ENCODE peak calls at places on chromosomes 2 and 18, in six cellular contexts. K, J, E, Q, G and M are unnamed samples.

GRCh38 chr2:68837861-68838341 is 33.3 kb downstream of the BMP10 start:
- DNase-seq in K (no peak), J (no peak), E (no peak), Q (no peak), G (no peak), M (no peak)

GRCh38 chr2:46020416-46020815 is 276.8 kb upstream of the EPAS1 start:
- DNase-seq in K (no peak), J (no peak), E (no peak), Q (no peak), G (no peak), M (no peak)

GRCh38 chr2:29014811-29015414 is 33.8 kb downstream of the TOGARAM2 start:
- DNase-seq in K (peak), J (peak), E (no peak), Q (no peak), G (no peak), M (no peak)

GRCh38 chr2:232658217-232658785 is 24.9 kb downstream of the EFHD1 start:
- DNase-seq in K (no peak), J (no peak), E (no peak), Q (peak), G (no peak), M (no peak)

GRCh38 chr2:20382965-20383800 is 32.5 kb upstream of the PUM2 start:
- DNase-seq in K (no peak), J (no peak), E (no peak), Q (no peak), G (no peak), M (no peak)

GRCh38 chr2:21251216-21251971 is 127.6 kb downstream of the TDRD15 start:
- DNase-seq in K (no peak), J (no peak), E (no peak), Q (no peak), G (no peak), M (no peak)

GRCh38 chr2:126408671-126409070 is 247.3 kb upstream of the GYPC start:
- DNase-seq in K (no peak), J (no peak), E (no peak), Q (no peak), G (no peak), M (no peak)

GRCh38 chr2:83103602-83104001 is 1355.5 kb downstream of the SUCLG1 start:
- DNase-seq in K (no peak), J (no peak), E (no peak), Q (no peak), G (no peak), M (no peak)

GRCh38 chr2:109174214-109174613 is 45.2 kb downstream of the SH3RF3 start:
- DNase-seq in K (no peak), J (peak), E (no peak), Q (no peak), G (no peak), M (no peak)

GRCh38 chr2:176129013-176129796 is at the start of gene HOXD8:
- DNase-seq in K (peak), J (no peak), E (peak), Q (no peak), G (no peak), M (peak)

GRCh38 chr2:38057651-38058410 is 18.1 kb downstream of the CYP1B1 start:
- DNase-seq in K (no peak), J (no peak), E (no peak), Q (no peak), G (no peak), M (no peak)

GRCh38 chr2:216086207-216086893 is 4.6 kb downstream of the TMEM169 start:
- DNase-seq in K (no peak), J (no peak), E (no peak), Q (no peak), G (no peak), M (no peak)

GRCh38 chr2:97718051-97718882 is 4.9 kb downstream of the ZAP70 start:
- DNase-seq in K (no peak), J (peak), E (no peak), Q (peak), G (no peak), M (no peak)

GRCh38 chr2:6352906-6353515 is 512.7 kb downstream of the CMPK2 start:
- DNase-seq in K (peak), J (no peak), E (peak), Q (peak), G (no peak), M (no peak)

GRCh38 chr18:9109523-9109922 is 7.0 kb downstream of the NDUFV2 start:
- DNase-seq in K (no peak), J (no peak), E (no peak), Q (no peak), G (no peak), M (no peak)

GRCh38 chr2:176595986-176596385 is 326.7 kb downstream of the MTX2 start:
- DNase-seq in K (no peak), J (no peak), E (no peak), Q (no peak), G (no peak), M (no peak)

GRCh38 chr2:135650721-135651120 is 90.9 kb upstream of the UBXN4 start:
- DNase-seq in K (no peak), J (no peak), E (no peak), Q (no peak), G (no peak), M (no peak)

GRCh38 chr2:29012211-29012681 is 31.1 kb downstream of the TOGARAM2 start:
- DNase-seq in K (peak), J (peak), E (no peak), Q (peak), G (peak), M (no peak)

GRCh38 chr2:795245-796041 is 118.2 kb upstream of the TMEM18 start:
- DNase-seq in K (no peak), J (no peak), E (no peak), Q (no peak), G (no peak), M (peak)

GRCh38 chr2:104408266-104408665 is 445.6 kb upstream of the POU3F3 start:
- DNase-seq in K (no peak), J (no peak), E (peak), Q (no peak), G (no peak), M (no peak)

GRCh38 chr2:226995625-226996041 is 159.8 kb downstream of the RHBDD1 start:
- DNase-seq in K (peak), J (no peak), E (no peak), Q (no peak), G (no peak), M (no peak)

GRCh38 chr2:198098918-198099317 is 294.5 kb downstream of the PLCL1 start:
- DNase-seq in K (no peak), J (no peak), E (peak), Q (no peak), G (no peak), M (no peak)

GRCh38 chr2:124286089-124286783 is 261.1 kb downstream of the CNTNAP5 start:
- DNase-seq in K (no peak), J (no peak), E (peak), Q (no peak), G (no peak), M (no peak)

GRCh38 chr2:11892041-11892440 is 145.6 kb downstream of the LPIN1 start:
- DNase-seq in K (no peak), J (no peak), E (no peak), Q (no peak), G (no peak), M (no peak)

GRCh38 chr2:205685314-205686230 is 3.3 kb downstream of the NRP2 start:
- DNase-seq in K (no peak), J (no peak), E (peak), Q (no peak), G (no peak), M (no peak)

GRCh38 chr2:714005-714741 is 37.0 kb upstream of the TMEM18 start:
- DNase-seq in K (no peak), J (no peak), E (peak), Q (peak), G (no peak), M (no peak)

GRCh38 chr18:79775441-79776221 is 22.1 kb upstream of the KCNG2 start:
- DNase-seq in K (no peak), J (no peak), E (no peak), Q (no peak), G (no peak), M (no peak)

GRCh38 chr2:234745347-234745746 is 206.5 kb upstream of the SH3BP4 start:
- DNase-seq in K (no peak), J (no peak), E (peak), Q (no peak), G (no peak), M (no peak)

GRCh38 chr2:38279201-38279600 is 97.9 kb downstream of the ATL2 start:
- DNase-seq in K (no peak), J (no peak), E (no peak), Q (no peak), G (no peak), M (no peak)

GRCh38 chr2:100857915-100858314 is 38.0 kb downstream of the NPAS2 start:
- DNase-seq in K (no peak), J (no peak), E (no peak), Q (no peak), G (no peak), M (no peak)

DNA sequence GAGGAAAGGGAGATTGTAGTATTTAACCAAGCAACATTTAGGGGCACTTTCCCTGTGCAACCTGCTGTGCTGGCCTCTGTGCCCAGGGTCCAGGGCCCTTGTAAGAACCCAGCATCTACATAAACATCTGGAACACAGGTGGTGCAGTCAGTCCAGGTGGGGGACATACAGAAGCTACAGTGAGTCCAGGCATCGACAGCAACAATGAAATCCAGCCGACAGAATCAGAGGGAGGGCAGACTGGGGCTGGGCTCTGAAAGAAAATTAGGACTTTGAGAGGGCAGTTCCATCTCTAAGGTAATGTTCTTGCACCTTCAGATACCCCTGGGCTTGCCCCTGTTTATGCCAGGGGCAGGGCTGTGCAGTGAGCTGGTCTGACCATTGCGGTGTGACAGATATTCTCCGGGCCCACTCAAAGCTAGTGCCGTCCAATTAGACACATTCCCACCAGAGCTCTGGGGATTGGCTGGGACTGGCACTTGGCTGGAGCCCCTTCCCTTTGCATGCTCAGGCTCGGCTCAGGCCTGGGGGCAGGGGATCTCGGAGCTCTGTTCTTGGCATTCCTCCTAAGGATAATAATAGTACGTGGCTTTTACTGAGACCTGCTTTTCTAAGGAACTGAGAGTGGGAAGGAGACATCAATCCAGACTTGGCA is 5.4 kb downstream of the LBH start:
- DNase-seq in K (peak), J (no peak), E (no peak), Q (no peak), G (no peak), M (no peak)
- H3K4me3 ChIP-seq in K (peak), J (peak), E (no peak), Q (no peak), G (peak), M (no peak)

GRCh38 chr2:224011837-224012236 is 27.2 kb downstream of the SERPINE2 start:
- DNase-seq in K (no peak), J (no peak), E (no peak), Q (no peak), G (no peak), M (no peak)
- H3K4me3 ChIP-seq in K (no peak), J (no peak), E (no peak), Q (no peak), G (no peak), M (no peak)

DNA sequence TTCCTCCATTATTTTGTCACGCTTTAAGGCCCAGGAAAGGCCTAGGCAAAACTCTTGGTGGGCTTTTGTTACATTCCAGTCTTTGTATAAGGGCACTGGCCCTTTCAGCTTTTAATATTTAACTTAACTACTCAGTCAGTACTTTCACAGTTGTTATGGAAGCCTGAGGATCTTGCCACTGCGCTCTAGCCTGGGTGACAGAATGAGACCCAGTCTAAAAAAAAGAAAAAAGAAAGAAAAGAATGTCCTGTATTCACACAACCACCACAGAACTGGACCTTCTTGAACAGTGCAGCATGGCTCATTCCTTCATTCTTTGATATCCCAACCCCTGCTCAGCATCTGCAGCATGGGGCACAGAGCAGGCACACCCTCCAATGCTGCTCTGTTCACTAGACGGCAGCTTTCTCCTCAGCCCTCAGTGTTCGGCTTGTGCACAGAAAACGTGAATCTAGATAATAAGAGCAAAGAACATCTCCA is 93.4 kb upstream of the MSH2 start:
- DNase-seq in K (no peak), J (no peak), E (no peak), Q (no peak), G (no peak), M (no peak)
- H3K4me3 ChIP-seq in K (no peak), J (no peak), E (no peak), Q (no peak), G (no peak), M (no peak)

GRCh38 chr2:241561811-241562210 is 3.3 kb downstream of the BOK start:
- DNase-seq in K (peak), J (no peak), E (peak), Q (no peak), G (no peak), M (peak)
- H3K4me3 ChIP-seq in K (no peak), J (no peak), E (no peak), Q (no peak), G (no peak), M (peak)

GRCh38 chr18:33579868-33580205 is 1.8 kb downstream of the ASXL3 start:
- DNase-seq in K (no peak), J (no peak), E (no peak), Q (no peak), G (no peak), M (no peak)

GRCh38 chr18:33577688-33578370 is at the start of gene ASXL3:
- DNase-seq in K (peak), J (no peak), E (peak), Q (peak), G (peak), M (peak)

GRCh38 chr18:33579147-33579867 is 1.3 kb downstream of the ASXL3 start:
- DNase-seq in K (no peak), J (no peak), E (no peak), Q (peak), G (no peak), M (no peak)

GRCh38 chr18:33578371-33579146 is 540 bp downstream of the ASXL3 start:
- DNase-seq in K (peak), J (no peak), E (peak), Q (peak), G (peak), M (peak)

DNA sequence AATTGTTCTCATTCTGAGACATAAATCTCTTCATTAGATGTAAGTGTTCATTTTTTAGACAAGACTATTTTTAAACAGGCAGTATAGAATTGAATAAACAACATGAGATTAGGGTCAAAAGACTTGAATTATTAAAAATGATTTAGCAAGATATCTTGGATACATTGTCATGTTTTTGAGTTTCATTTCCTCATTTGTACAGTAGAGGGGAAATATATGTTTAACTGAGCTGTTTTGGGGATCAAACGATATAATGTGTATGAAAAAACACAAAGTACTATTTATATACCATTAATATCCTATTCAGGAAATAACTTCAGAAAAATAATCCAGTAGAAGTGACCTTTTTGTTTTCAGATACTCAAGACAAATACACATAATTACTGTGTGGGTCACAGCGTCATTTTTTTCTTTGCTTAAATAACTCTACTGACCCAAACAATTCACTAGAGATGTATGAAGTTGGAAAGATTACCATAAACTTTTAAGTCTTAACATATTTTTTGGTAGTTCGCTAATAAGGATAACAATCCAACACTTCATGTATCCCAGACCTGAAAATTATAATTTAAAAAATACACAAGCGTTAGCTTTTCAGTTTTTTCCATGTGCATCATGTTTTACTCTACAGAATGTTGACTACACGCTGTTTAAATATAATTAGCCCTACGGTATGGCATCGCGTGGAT is 876 bp upstream of the ASXL3 start:
- DNase-seq in K (no peak), J (no peak), E (no peak), Q (peak), G (no peak), M (no peak)
- H3K4me3 ChIP-seq in K (peak), J (no peak), E (peak), Q (peak), G (peak), M (peak)

GRCh38 chr2:85753035-85753524 is 711 bp upstream of the ATOH8 start:
- DNase-seq in K (no peak), J (no peak), E (no peak), Q (no peak), G (no peak), M (no peak)
- H3K4me3 ChIP-seq in K (peak), J (no peak), E (no peak), Q (peak), G (peak), M (peak)

DNA sequence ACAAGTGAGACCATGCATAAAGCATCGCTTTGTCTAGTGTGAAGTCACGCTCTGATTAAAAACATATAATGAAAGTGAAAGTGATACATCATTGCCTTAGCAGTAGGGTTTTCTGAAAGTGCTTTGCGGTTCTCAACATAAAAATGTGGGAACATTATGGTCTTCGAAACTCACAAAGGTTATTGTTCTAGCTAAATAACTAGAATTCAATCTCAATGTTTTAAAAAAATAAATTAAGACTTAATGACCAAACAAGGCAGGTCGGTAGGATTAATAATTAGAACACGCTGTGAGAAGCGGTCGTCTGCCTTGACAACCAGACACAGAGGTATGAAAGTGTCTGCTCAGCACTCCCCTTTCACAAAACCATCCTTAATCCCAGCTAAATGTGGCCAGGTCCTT is 42.2 kb downstream of the KLHL14 start:
- DNase-seq in K (no peak), J (no peak), E (no peak), Q (peak), G (no peak), M (no peak)
- H3K4me3 ChIP-seq in K (peak), J (peak), E (peak), Q (peak), G (peak), M (peak)

DNA sequence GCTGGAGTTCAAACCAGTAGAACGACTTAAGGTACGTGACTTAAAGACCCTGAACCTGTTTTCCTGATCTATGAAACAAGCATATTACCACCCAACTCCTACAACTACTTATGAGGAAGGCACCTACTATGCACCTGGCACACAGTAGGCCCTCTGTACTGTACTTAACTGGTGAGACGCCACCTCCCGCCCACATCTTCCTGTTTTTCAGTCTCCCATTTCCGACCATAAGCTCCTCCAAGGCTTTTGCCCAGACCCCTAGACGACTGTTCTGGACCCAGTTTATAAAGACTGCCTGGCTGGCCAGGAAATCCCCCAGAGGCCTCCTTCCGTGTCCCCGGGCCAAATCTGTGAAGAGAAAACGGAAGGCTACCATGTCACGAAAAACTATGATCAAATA is 1.5 kb downstream of the GALNT14 start:
- DNase-seq in K (no peak), J (no peak), E (peak), Q (peak), G (no peak), M (no peak)
- H3K4me3 ChIP-seq in K (no peak), J (no peak), E (peak), Q (peak), G (no peak), M (no peak)

GRCh38 chr18:63316612-63317555 is 2.7 kb downstream of the BCL2 start:
- DNase-seq in K (no peak), J (no peak), E (no peak), Q (no peak), G (no peak), M (no peak)
- H3K4me3 ChIP-seq in K (peak), J (peak), E (peak), Q (no peak), G (peak), M (peak)